ENCODE peak calls at places on chromosome X, in eight cellular contexts. One of them, this sample, is unnamed.

GRCh38 chrX:6226646-6227444 is 1.8 kb downstream of the NLGN4X start:
- DNase-seq in suprapubic skin: no peak
- DNase-seq in transverse colon: no peak
- DNase-seq in GM23338: peak
- DNase-seq in spleen: peak
- DNase-seq in sigmoid colon: no peak
- DNase-seq in HCT116: no peak
- DNase-seq in upper lobe of left lung: peak
- DNase-seq in this sample: no peak

GRCh38 chrX:43953218-43953617 is 20.0 kb downstream of the NDP start:
- DNase-seq in suprapubic skin: no peak
- DNase-seq in transverse colon: no peak
- DNase-seq in HCT116: no peak
- DNase-seq in GM23338: no peak
- DNase-seq in sigmoid colon: no peak
- DNase-seq in spleen: no peak
- DNase-seq in upper lobe of left lung: no peak
- DNase-seq in this sample: no peak

GRCh38 chrX:11460347-11460746 is 167.1 kb downstream of the AMELX start:
- DNase-seq in GM23338: peak
- DNase-seq in upper lobe of left lung: no peak
- DNase-seq in spleen: no peak
- DNase-seq in transverse colon: no peak
- DNase-seq in sigmoid colon: no peak
- DNase-seq in suprapubic skin: no peak
- DNase-seq in HCT116: no peak
- DNase-seq in this sample: no peak

GRCh38 chrX:135596495-135596894 is 76.0 kb downstream of the INTS6L start:
- DNase-seq in suprapubic skin: no peak
- DNase-seq in sigmoid colon: no peak
- DNase-seq in HCT116: peak
- DNase-seq in spleen: peak
- DNase-seq in transverse colon: peak
- DNase-seq in GM23338: peak
- DNase-seq in upper lobe of left lung: no peak
- DNase-seq in this sample: no peak

GRCh38 chrX:103716967-103717366 is 6.3 kb downstream of the TMEM31 start:
- DNase-seq in suprapubic skin: no peak
- DNase-seq in spleen: no peak
- DNase-seq in transverse colon: peak
- DNase-seq in upper lobe of left lung: no peak
- DNase-seq in HCT116: no peak
- DNase-seq in sigmoid colon: no peak
- DNase-seq in GM23338: no peak
- DNase-seq in this sample: no peak

GRCh38 chrX:129932792-129933321 is 26.9 kb downstream of the UTP14A start:
- DNase-seq in suprapubic skin: peak
- DNase-seq in HCT116: no peak
- DNase-seq in transverse colon: peak
- DNase-seq in GM23338: peak
- DNase-seq in upper lobe of left lung: no peak
- DNase-seq in spleen: peak
- DNase-seq in sigmoid colon: peak
- DNase-seq in this sample: no peak

GRCh38 chrX:120791013-120791643 is 84.5 kb downstream of the CT47B1 start:
- DNase-seq in GM23338: no peak
- DNase-seq in suprapubic skin: no peak
- DNase-seq in spleen: no peak
- DNase-seq in sigmoid colon: peak
- DNase-seq in upper lobe of left lung: no peak
- DNase-seq in transverse colon: peak
- DNase-seq in HCT116: peak
- DNase-seq in this sample: peak

GRCh38 chrX:43644124-43644701 is 11.9 kb upstream of the MAOA start:
- DNase-seq in spleen: no peak
- DNase-seq in GM23338: no peak
- DNase-seq in suprapubic skin: no peak
- DNase-seq in HCT116: no peak
- DNase-seq in upper lobe of left lung: no peak
- DNase-seq in sigmoid colon: no peak
- DNase-seq in transverse colon: no peak
- DNase-seq in this sample: no peak

GRCh38 chrX:74461384-74461783 is 40.1 kb downstream of the SLC16A2 start:
- DNase-seq in suprapubic skin: no peak
- DNase-seq in HCT116: no peak
- DNase-seq in transverse colon: no peak
- DNase-seq in sigmoid colon: no peak
- DNase-seq in GM23338: no peak
- DNase-seq in spleen: no peak
- DNase-seq in upper lobe of left lung: no peak
- DNase-seq in this sample: no peak

GRCh38 chrX:135384161-135384836 is 37.4 kb upstream of the SMIM10L2A start:
- DNase-seq in GM23338: peak
- DNase-seq in suprapubic skin: no peak
- DNase-seq in sigmoid colon: no peak
- DNase-seq in HCT116: no peak
- DNase-seq in upper lobe of left lung: no peak
- DNase-seq in transverse colon: no peak
- DNase-seq in spleen: no peak
- DNase-seq in this sample: no peak

GRCh38 chrX:152177497-152178269 is 39.3 kb upstream of the MAGEA10 start:
- DNase-seq in GM23338: no peak
- DNase-seq in suprapubic skin: no peak
- DNase-seq in sigmoid colon: no peak
- DNase-seq in upper lobe of left lung: no peak
- DNase-seq in HCT116: no peak
- DNase-seq in spleen: no peak
- DNase-seq in transverse colon: no peak
- DNase-seq in this sample: no peak

GRCh38 chrX:30951003-30951402 is 61.9 kb upstream of the TAB3 start:
- DNase-seq in spleen: no peak
- DNase-seq in suprapubic skin: no peak
- DNase-seq in transverse colon: no peak
- DNase-seq in GM23338: no peak
- DNase-seq in upper lobe of left lung: no peak
- DNase-seq in HCT116: no peak
- DNase-seq in sigmoid colon: no peak
- DNase-seq in this sample: no peak

GRCh38 chrX:108384783-108385182 is 53.4 kb downstream of the COL4A6 start:
- DNase-seq in GM23338: no peak
- DNase-seq in spleen: no peak
- DNase-seq in sigmoid colon: no peak
- DNase-seq in upper lobe of left lung: no peak
- DNase-seq in HCT116: no peak
- DNase-seq in transverse colon: no peak
- DNase-seq in suprapubic skin: no peak
- DNase-seq in this sample: no peak

GRCh38 chrX:23344208-23344903 is 9.7 kb downstream of the PTCHD1 start:
- DNase-seq in sigmoid colon: no peak
- DNase-seq in upper lobe of left lung: no peak
- DNase-seq in GM23338: peak
- DNase-seq in HCT116: no peak
- DNase-seq in transverse colon: no peak
- DNase-seq in suprapubic skin: no peak
- DNase-seq in spleen: no peak
- DNase-seq in this sample: no peak

GRCh38 chrX:50103866-50104566 is 96.8 kb downstream of the AKAP4 start:
- DNase-seq in transverse colon: no peak
- DNase-seq in HCT116: no peak
- DNase-seq in suprapubic skin: no peak
- DNase-seq in upper lobe of left lung: no peak
- DNase-seq in GM23338: no peak
- DNase-seq in spleen: no peak
- DNase-seq in sigmoid colon: no peak
- DNase-seq in this sample: no peak

DNA sequence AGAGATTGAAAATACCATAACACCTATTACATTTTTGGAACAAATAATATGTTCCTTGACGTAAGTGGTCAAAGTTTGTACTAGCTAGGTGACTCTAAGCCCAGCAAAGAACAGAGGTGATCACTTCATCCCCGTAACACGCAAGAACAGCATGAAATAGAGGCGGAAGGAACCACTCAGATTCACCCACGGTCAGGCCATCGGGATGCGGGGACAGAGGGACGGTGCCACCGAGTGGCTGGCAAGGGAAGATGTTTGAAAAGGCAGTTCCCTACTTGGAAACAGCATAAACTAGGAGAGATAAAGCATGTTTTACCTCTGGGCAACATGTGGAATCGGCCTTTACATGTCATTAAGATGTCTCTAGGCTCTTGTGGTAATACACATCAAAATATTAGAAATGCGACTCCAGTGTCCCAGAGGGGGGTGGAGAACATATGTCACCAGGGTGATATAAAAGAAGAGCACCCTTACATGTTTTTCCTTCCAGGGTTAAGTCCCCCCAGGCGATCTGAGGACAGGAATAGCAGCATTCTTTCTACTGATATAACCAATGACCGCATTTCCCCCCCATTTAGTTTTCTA is 84.0 kb downstream of the PHKA2 start:
- DNase-seq in upper lobe of left lung: peak
- DNase-seq in transverse colon: no peak
- DNase-seq in spleen: peak
- DNase-seq in sigmoid colon: no peak
- DNase-seq in HCT116: no peak
- DNase-seq in GM23338: peak
- DNase-seq in suprapubic skin: no peak
- DNase-seq in this sample: peak
- TF ChIP-seq CTCF in upper lobe of left lung: no peak
- TF ChIP-seq CTCF in transverse colon: no peak
- TF ChIP-seq CTCF in spleen: no peak
- TF ChIP-seq CTCF in sigmoid colon: no peak
- TF ChIP-seq CTCF in HCT116: peak
- TF ChIP-seq CTCF in GM23338: peak
- TF ChIP-seq CTCF in suprapubic skin: no peak
- TF ChIP-seq CTCF in this sample: peak

GRCh38 chrX:136931661-136932060 is 51.1 kb upstream of the RBMX start:
- DNase-seq in transverse colon: no peak
- DNase-seq in suprapubic skin: no peak
- DNase-seq in GM23338: no peak
- DNase-seq in HCT116: no peak
- DNase-seq in sigmoid colon: no peak
- DNase-seq in upper lobe of left lung: no peak
- DNase-seq in spleen: no peak
- DNase-seq in this sample: no peak
- TF ChIP-seq POLR2AphosphoS5 in transverse colon: no peak
- TF ChIP-seq POLR2AphosphoS5 in suprapubic skin: no peak
- TF ChIP-seq POLR2AphosphoS5 in GM23338: no peak
- TF ChIP-seq POLR2AphosphoS5 in HCT116: no peak
- TF ChIP-seq POLR2AphosphoS5 in sigmoid colon: no peak
- TF ChIP-seq POLR2AphosphoS5 in upper lobe of left lung: no peak
- TF ChIP-seq POLR2AphosphoS5 in spleen: no peak
- TF ChIP-seq POLR2AphosphoS5 in this sample: no peak

GRCh38 chrX:15564981-15565579 is 35.7 kb downstream of the ACE2 start:
- DNase-seq in transverse colon: peak
- DNase-seq in spleen: no peak
- DNase-seq in GM23338: peak
- DNase-seq in sigmoid colon: peak
- DNase-seq in HCT116: peak
- DNase-seq in upper lobe of left lung: no peak
- DNase-seq in suprapubic skin: peak
- DNase-seq in this sample: peak

GRCh38 chrX:15570145-15570544 is 30.6 kb downstream of the ACE2 start:
- DNase-seq in sigmoid colon: no peak
- DNase-seq in upper lobe of left lung: no peak
- DNase-seq in GM23338: no peak
- DNase-seq in transverse colon: no peak
- DNase-seq in suprapubic skin: no peak
- DNase-seq in HCT116: no peak
- DNase-seq in spleen: no peak
- DNase-seq in this sample: no peak

GRCh38 chrX:15566244-15566643 is 34.5 kb downstream of the ACE2 start:
- DNase-seq in GM23338: peak
- DNase-seq in upper lobe of left lung: no peak
- DNase-seq in HCT116: no peak
- DNase-seq in transverse colon: no peak
- DNase-seq in suprapubic skin: no peak
- DNase-seq in spleen: no peak
- DNase-seq in sigmoid colon: no peak
- DNase-seq in this sample: no peak

GRCh38 chrX:15567267-15567666 is 33.5 kb downstream of the ACE2 start:
- DNase-seq in sigmoid colon: no peak
- DNase-seq in transverse colon: no peak
- DNase-seq in suprapubic skin: no peak
- DNase-seq in spleen: no peak
- DNase-seq in GM23338: no peak
- DNase-seq in HCT116: no peak
- DNase-seq in upper lobe of left lung: no peak
- DNase-seq in this sample: no peak

DNA sequence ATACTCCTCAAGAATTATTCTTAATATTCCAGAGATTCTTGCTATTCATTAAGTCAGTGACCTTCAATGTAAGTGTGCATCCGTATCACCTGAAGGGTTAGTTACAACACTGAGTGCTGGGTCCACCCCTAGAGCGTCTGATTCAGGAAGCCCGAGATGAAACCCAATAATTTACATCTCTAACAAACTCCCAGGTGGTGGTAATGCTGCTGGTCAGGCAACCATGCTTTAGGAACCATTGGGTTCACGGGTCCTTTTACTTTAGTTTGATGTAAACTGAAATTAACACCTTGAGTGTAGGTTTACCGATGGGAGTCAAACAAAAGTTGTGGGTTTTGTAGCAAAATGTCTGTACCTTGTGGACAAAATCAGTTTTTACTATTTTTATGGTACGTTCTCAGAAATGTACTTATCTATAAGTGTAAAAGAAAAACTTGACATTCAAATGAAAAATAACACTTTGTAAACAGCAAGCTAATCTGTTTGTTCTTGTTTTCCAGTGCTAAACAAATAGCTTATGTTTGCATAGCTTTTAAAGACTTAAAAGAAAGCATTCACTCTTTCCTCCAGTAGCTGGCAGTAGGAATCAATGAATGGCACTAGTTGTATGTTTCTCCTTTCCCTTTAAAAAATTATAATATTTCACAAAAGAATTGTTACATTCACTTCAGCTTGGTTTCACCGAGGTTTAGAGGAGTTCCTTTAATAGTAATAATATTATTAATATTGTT is 32.7 kb downstream of the ACE2 start:
- DNase-seq in sigmoid colon: no peak
- DNase-seq in spleen: no peak
- DNase-seq in HCT116: no peak
- DNase-seq in suprapubic skin: no peak
- DNase-seq in GM23338: peak
- DNase-seq in transverse colon: no peak
- DNase-seq in upper lobe of left lung: no peak
- DNase-seq in this sample: no peak
- TF ChIP-seq CTCF in sigmoid colon: no peak
- TF ChIP-seq CTCF in spleen: no peak
- TF ChIP-seq CTCF in HCT116: peak
- TF ChIP-seq CTCF in suprapubic skin: no peak
- TF ChIP-seq CTCF in GM23338: peak
- TF ChIP-seq CTCF in transverse colon: no peak
- TF ChIP-seq CTCF in upper lobe of left lung: no peak
- TF ChIP-seq CTCF in this sample: peak

DNA sequence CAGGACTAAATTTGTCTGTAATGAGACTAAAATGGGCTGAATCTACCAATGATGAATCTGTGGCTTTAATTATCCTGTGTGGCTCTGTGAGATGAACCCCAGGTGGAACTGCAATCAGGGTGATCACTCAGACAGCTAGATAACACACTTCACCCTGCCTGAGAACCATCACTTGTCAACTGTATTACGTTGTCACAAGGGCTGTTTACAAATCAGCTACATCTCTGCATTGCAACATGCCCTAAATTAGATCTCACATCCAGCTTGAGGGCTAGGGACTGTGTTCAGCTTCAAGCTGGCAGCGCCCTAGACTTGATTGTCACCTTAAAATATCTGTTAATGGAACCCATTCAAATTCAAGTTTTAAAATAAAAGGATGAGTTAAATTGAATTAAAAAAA is 77.0 kb downstream of the SH3KBP1 start:
- DNase-seq in upper lobe of left lung: no peak
- DNase-seq in GM23338: no peak
- DNase-seq in sigmoid colon: no peak
- DNase-seq in spleen: no peak
- DNase-seq in HCT116: no peak
- DNase-seq in transverse colon: no peak
- DNase-seq in suprapubic skin: no peak
- DNase-seq in this sample: no peak
- TF ChIP-seq POLR2AphosphoS5 in upper lobe of left lung: no peak
- TF ChIP-seq POLR2AphosphoS5 in GM23338: no peak
- TF ChIP-seq POLR2AphosphoS5 in sigmoid colon: no peak
- TF ChIP-seq POLR2AphosphoS5 in spleen: no peak
- TF ChIP-seq POLR2AphosphoS5 in HCT116: no peak
- TF ChIP-seq POLR2AphosphoS5 in transverse colon: no peak
- TF ChIP-seq POLR2AphosphoS5 in suprapubic skin: no peak
- TF ChIP-seq POLR2AphosphoS5 in this sample: no peak